ENCODE peak calls at places on chromosomes 2 and 18, in six cellular contexts. I is iPS DF 6.9, F is A549, P is fibroblast of lung, V is heart right ventricle, S is HCT116. T is an unnamed sample.

GRCh38 chr2:196276421-196276820 is 105.0 kb upstream of the STK17B start:
- DNase-seq in S (no peak), P (no peak), V (no peak), I (no peak), F (no peak), T (no peak)

GRCh38 chr2:64492272-64492671 is 31.9 kb upstream of the AFTPH start:
- DNase-seq in I (no peak), P (no peak), V (no peak), S (no peak), F (no peak), T (no peak)

GRCh38 chr2:45879936-45880335 is 228.5 kb downstream of the PRKCE start:
- DNase-seq in I (no peak), P (no peak), S (no peak), V (no peak), F (no peak), T (no peak)

GRCh38 chr2:155708052-155708451 is 624.5 kb downstream of the NR4A2 start:
- DNase-seq in V (no peak), F (no peak), I (no peak), P (no peak), S (peak), T (no peak)

GRCh38 chr2:29165362-29166236 is 50.4 kb downstream of the CLIP4 start:
- DNase-seq in S (no peak), F (no peak), I (no peak), P (peak), V (no peak), T (no peak)

GRCh38 chr2:235879116-235879515 is 289.1 kb downstream of the GBX2 start:
- DNase-seq in I (no peak), S (no peak), V (no peak), P (no peak), F (no peak), T (no peak)

GRCh38 chr2:235129856-235130255 is 178.0 kb downstream of the SH3BP4 start:
- DNase-seq in F (no peak), P (no peak), S (no peak), V (no peak), I (no peak), T (no peak)

GRCh38 chr2:179272406-179273192 is 8.0 kb upstream of the SESTD1 start:
- DNase-seq in P (peak), I (no peak), S (no peak), F (no peak), V (no peak), T (no peak)

GRCh38 chr2:160336091-160336490 is 136.0 kb upstream of the ITGB6 start:
- DNase-seq in I (no peak), V (no peak), P (peak), S (no peak), F (no peak), T (no peak)

GRCh38 chr2:20494246-20494645 is 47.4 kb downstream of the RHOB start:
- DNase-seq in S (no peak), F (no peak), V (no peak), I (no peak), P (peak), T (no peak)

GRCh38 chr2:200616193-200616592 is 30.4 kb downstream of the AOX1 start:
- DNase-seq in V (no peak), P (no peak), F (no peak), S (no peak), I (no peak), T (no peak)

GRCh38 chr18:54149078-54149697 is 75.3 kb downstream of the MBD2 start:
- DNase-seq in V (no peak), I (no peak), S (peak), F (peak), P (peak), T (no peak)

GRCh38 chr18:35376393-35376741 is 770 bp downstream of the ZNF396 start:
- DNase-seq in I (no peak), V (no peak), F (no peak), S (no peak), P (no peak), T (peak)

DNA sequence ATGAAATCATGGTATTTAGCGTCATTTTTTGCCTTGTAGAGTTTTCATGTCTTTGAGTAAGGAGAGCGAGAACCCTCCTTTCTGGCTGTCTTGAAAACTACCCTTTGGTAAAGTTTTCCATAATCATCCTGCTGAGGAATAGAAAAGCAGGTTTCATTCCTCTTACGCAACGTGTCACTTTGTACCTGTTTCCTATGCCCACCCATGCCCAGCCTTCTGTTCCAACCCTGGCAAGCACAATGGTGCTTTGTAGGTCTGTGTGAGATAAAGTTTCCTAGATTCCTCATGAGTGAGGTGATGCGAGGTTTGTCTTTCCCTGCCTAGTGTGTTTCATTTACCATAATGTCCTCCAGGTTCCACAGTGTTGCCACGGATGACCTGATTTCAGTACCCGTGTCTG is 29.3 kb downstream of the CCDC74A start:
- DNase-seq in P (no peak), I (no peak), S (no peak), F (no peak), V (no peak), T (no peak)
- H3K4me3 ChIP-seq in P (no peak), I (no peak), S (no peak), F (no peak), V (no peak), T (no peak)

GRCh38 chr18:11857177-11857887 is 6.1 kb downstream of the CHMP1B start:
- DNase-seq in S (peak), I (no peak), P (peak), F (peak), V (peak), T (peak)
- H3K4me3 ChIP-seq in S (peak), I (no peak), P (no peak), F (peak), V (no peak), T (no peak)

DNA sequence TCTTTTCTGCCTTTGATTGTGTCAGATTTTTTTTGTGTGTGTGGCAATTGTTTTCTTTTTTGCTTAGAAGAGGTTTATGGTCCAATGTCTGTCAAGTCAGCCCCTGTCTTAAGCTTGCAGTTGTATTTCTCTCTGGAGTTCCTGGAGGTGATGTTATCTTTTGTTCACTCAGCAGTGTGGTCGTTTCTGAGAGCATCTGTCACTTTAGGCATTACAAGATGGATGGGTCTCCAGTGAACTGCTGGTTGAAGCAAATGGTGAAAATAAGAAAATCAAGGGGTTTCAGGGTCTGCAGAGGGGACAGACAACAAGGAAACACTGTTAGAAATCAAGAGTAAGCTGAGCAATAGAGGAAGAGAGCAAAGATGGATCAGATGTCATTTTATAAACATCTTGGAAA is 121.4 kb downstream of the GREB1L start:
- DNase-seq in S (no peak), V (no peak), P (no peak), I (no peak), F (no peak), T (no peak)
- H3K4me3 ChIP-seq in S (no peak), V (no peak), P (no peak), I (no peak), F (no peak), T (no peak)

GRCh38 chr2:219252084-219252483 is 959 bp upstream of the TUBA4B start:
- DNase-seq in S (no peak), V (no peak), P (no peak), I (no peak), F (no peak), T (no peak)
- H3K4me3 ChIP-seq in S (peak), V (no peak), P (no peak), I (no peak), F (peak), T (no peak)

DNA sequence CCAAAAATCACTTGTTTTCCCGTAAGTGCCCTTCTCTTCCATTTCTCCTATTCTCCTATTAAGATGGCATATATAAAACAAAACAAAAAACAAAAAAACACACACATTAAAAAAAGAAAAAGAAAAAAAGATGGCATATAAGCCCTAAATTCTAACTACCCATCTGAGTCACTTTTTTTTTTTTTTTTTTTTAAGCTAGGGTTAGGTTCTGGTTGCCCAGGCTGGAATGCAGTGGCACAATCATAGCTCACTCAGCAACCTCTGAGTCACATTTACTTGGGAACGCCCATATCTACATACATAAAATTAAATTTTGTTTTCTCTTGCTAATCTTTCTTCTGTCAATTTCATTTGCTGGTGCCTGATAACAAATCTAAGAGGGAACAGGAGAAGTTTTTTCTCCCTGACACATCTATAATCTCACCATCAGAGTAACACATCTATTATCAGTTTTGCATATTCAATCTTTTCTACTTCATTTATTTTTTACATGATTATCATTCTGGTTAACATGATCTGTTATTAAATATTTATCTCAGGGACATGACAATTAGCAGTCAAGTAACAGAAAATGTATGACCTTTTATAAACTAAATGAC is 52.1 kb downstream of the EEF1B2 start:
- DNase-seq in S (no peak), F (no peak), P (peak), I (no peak), V (no peak), T (no peak)
- H3K4me3 ChIP-seq in S (no peak), F (no peak), P (no peak), I (no peak), V (no peak), T (no peak)

GRCh38 chr18:11995445-11996189 is 14.3 kb downstream of the IMPA2 start:
- DNase-seq in I (no peak), V (peak), P (peak), F (peak), S (peak), T (peak)
- H3K4me3 ChIP-seq in I (no peak), V (no peak), P (no peak), F (peak), S (no peak), T (no peak)

DNA sequence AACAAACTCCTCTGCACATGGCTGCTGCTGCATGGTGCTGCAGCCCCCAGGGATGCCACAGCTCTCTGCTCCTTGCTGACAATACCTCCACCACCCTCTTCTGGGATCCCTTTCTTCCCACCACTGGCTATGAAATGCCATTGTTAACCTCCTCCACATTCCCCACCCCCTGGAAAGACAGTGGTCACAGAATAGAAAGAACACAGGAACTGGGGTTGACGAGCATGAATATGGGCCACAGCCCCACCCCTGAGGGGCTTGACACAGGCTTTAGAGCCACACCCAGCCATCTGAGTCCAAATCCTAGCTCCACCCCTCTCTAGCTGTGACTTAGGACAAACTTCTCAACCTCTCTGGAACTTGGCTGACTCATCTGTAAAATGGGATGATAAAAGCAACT is 47.3 kb downstream of the TMEM163 start:
- DNase-seq in I (no peak), V (no peak), F (no peak), S (no peak), P (no peak), T (no peak)
- H3K4me3 ChIP-seq in I (no peak), V (no peak), F (no peak), S (no peak), P (no peak), T (no peak)